ENCODE peak calls at places on chromosomes 5 and 9, in seven cellular contexts. One of them, this sample, is unnamed. For H3K4me1, the result is how much of the 10 kb centered on the place peaks cover.

GRCh38 chr5:158716668-158717067 is 383.0 kb downstream of the EBF1 start:
- DNase-seq in HepG2: no peak
- DNase-seq in SK-N-SH: no peak
- DNase-seq in fibroblast of lung: no peak
- DNase-seq in neuronal stem cell: no peak
- DNase-seq in neural progenitor cell: peak
- DNase-seq in GM12878: no peak
- DNase-seq in this sample: no peak

GRCh38 chr5:159916841-159917761 is 819 bp downstream of the ADRA1B start:
- DNase-seq in fibroblast of lung: no peak
- DNase-seq in SK-N-SH: no peak
- DNase-seq in neuronal stem cell: no peak
- DNase-seq in HepG2: no peak
- DNase-seq in GM12878: no peak
- DNase-seq in neural progenitor cell: peak
- DNase-seq in this sample: no peak

GRCh38 chr5:35478856-35479682 is 138.6 kb upstream of the SPEF2 start:
- DNase-seq in SK-N-SH: no peak
- DNase-seq in GM12878: no peak
- DNase-seq in neuronal stem cell: no peak
- DNase-seq in neural progenitor cell: no peak
- DNase-seq in HepG2: peak
- DNase-seq in fibroblast of lung: peak
- DNase-seq in this sample: no peak

GRCh38 chr9:93962041-93962440 is 6.9 kb upstream of the BARX1 start:
- DNase-seq in neural progenitor cell: no peak
- DNase-seq in neuronal stem cell: no peak
- DNase-seq in GM12878: no peak
- DNase-seq in fibroblast of lung: no peak
- DNase-seq in SK-N-SH: no peak
- DNase-seq in HepG2: no peak
- DNase-seq in this sample: no peak

GRCh38 chr5:5179597-5179996 is 39.5 kb downstream of the ADAMTS16 start:
- DNase-seq in SK-N-SH: no peak
- DNase-seq in GM12878: no peak
- DNase-seq in neuronal stem cell: no peak
- DNase-seq in HepG2: no peak
- DNase-seq in neural progenitor cell: peak
- DNase-seq in fibroblast of lung: no peak
- DNase-seq in this sample: no peak

GRCh38 chr5:15353086-15353645 is 146.8 kb upstream of the FBXL7 start:
- DNase-seq in neural progenitor cell: no peak
- DNase-seq in neuronal stem cell: no peak
- DNase-seq in GM12878: no peak
- DNase-seq in HepG2: no peak
- DNase-seq in fibroblast of lung: no peak
- DNase-seq in SK-N-SH: no peak
- DNase-seq in this sample: no peak

GRCh38 chr9:2319421-2319820 is 302.2 kb upstream of the VLDLR start:
- DNase-seq in neural progenitor cell: no peak
- DNase-seq in GM12878: no peak
- DNase-seq in HepG2: no peak
- DNase-seq in SK-N-SH: no peak
- DNase-seq in neuronal stem cell: no peak
- DNase-seq in fibroblast of lung: no peak
- DNase-seq in this sample: no peak

GRCh38 chr5:36346891-36347290 is 45.2 kb upstream of the RANBP3L start:
- DNase-seq in neuronal stem cell: no peak
- DNase-seq in SK-N-SH: no peak
- DNase-seq in GM12878: no peak
- DNase-seq in neural progenitor cell: no peak
- DNase-seq in HepG2: no peak
- DNase-seq in fibroblast of lung: no peak
- DNase-seq in this sample: no peak

GRCh38 chr5:149464796-149465489 is 85.9 kb upstream of the IL17B start:
- DNase-seq in neuronal stem cell: no peak
- DNase-seq in HepG2: no peak
- DNase-seq in GM12878: no peak
- DNase-seq in SK-N-SH: no peak
- DNase-seq in neural progenitor cell: no peak
- DNase-seq in fibroblast of lung: peak
- DNase-seq in this sample: no peak

GRCh38 chr9:110025551-110026170 is 182.3 kb downstream of the C9orf152 start:
- DNase-seq in neuronal stem cell: no peak
- DNase-seq in HepG2: no peak
- DNase-seq in fibroblast of lung: peak
- DNase-seq in GM12878: no peak
- DNase-seq in neural progenitor cell: no peak
- DNase-seq in SK-N-SH: no peak
- DNase-seq in this sample: no peak

GRCh38 chr9:87795178-87795577 is 69.3 kb downstream of the CTSL start:
- DNase-seq in neural progenitor cell: no peak
- DNase-seq in SK-N-SH: no peak
- DNase-seq in fibroblast of lung: no peak
- DNase-seq in HepG2: no peak
- DNase-seq in GM12878: no peak
- DNase-seq in neuronal stem cell: no peak
- DNase-seq in this sample: no peak

GRCh38 chr5:139390639-139391569 is 1.2 kb upstream of the MZB1 start:
- DNase-seq in GM12878: no peak
- DNase-seq in fibroblast of lung: no peak
- DNase-seq in HepG2: no peak
- DNase-seq in neuronal stem cell: no peak
- DNase-seq in neural progenitor cell: no peak
- DNase-seq in SK-N-SH: no peak
- DNase-seq in this sample: no peak

GRCh38 chr5:56658972-56659371 is 156.4 kb upstream of the MAP3K1 start:
- DNase-seq in GM12878: no peak
- DNase-seq in fibroblast of lung: no peak
- DNase-seq in HepG2: no peak
- DNase-seq in neural progenitor cell: no peak
- DNase-seq in SK-N-SH: no peak
- DNase-seq in neuronal stem cell: no peak
- DNase-seq in this sample: no peak

GRCh38 chr9:89929721-89930480 is 325.1 kb downstream of the GADD45G start:
- DNase-seq in neuronal stem cell: no peak
- DNase-seq in SK-N-SH: peak
- DNase-seq in GM12878: no peak
- DNase-seq in neural progenitor cell: no peak
- DNase-seq in fibroblast of lung: peak
- DNase-seq in HepG2: no peak
- DNase-seq in this sample: no peak

GRCh38 chr9:92650839-92651621 is 18.9 kb downstream of the IPPK start:
- DNase-seq in neuronal stem cell: no peak
- DNase-seq in HepG2: no peak
- DNase-seq in SK-N-SH: peak
- DNase-seq in neural progenitor cell: no peak
- DNase-seq in GM12878: no peak
- DNase-seq in fibroblast of lung: peak
- DNase-seq in this sample: no peak

GRCh38 chr5:38751103-38751502 is 94.7 kb upstream of the OSMR start:
- DNase-seq in GM12878: no peak
- DNase-seq in SK-N-SH: no peak
- DNase-seq in fibroblast of lung: no peak
- DNase-seq in neuronal stem cell: no peak
- DNase-seq in HepG2: no peak
- DNase-seq in neural progenitor cell: no peak
- DNase-seq in this sample: peak

GRCh38 chr9:18320046-18320445 is 153.9 kb upstream of the ADAMTSL1 start:
- DNase-seq in HepG2: no peak
- DNase-seq in GM12878: no peak
- DNase-seq in fibroblast of lung: peak
- DNase-seq in SK-N-SH: no peak
- DNase-seq in neural progenitor cell: no peak
- DNase-seq in neuronal stem cell: no peak
- DNase-seq in this sample: no peak

GRCh38 chr5:74631088-74631960 is 9.2 kb downstream of the ENC1 start:
- DNase-seq in GM12878: peak
- DNase-seq in HepG2: no peak
- DNase-seq in neuronal stem cell: no peak
- DNase-seq in neural progenitor cell: peak
- DNase-seq in fibroblast of lung: peak
- DNase-seq in SK-N-SH: no peak
- DNase-seq in this sample: peak

GRCh38 chr5:92704590-92704989 is 876.4 kb downstream of the NR2F1-AS1 start:
- DNase-seq in GM12878: no peak
- DNase-seq in neural progenitor cell: no peak
- DNase-seq in SK-N-SH: no peak
- DNase-seq in neuronal stem cell: no peak
- DNase-seq in fibroblast of lung: peak
- DNase-seq in HepG2: no peak
- DNase-seq in this sample: no peak

DNA sequence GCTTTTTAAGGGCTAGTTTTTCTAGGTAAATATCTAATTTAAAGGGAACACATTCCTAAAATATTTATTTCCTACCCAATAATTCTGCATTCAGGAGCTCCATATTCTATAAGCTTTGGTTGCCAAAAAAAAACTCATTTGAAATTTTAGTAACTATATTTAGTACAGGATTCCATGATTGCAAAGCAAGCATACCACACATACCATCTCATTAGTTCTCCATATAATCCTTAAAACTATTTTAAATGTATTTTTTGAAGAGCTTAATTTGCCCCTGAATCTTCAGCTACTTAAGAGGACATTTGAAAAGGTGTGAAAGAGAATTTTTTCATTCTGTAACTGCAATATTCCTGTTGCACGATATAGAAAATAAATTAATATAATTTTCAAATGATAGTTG is 877.0 kb downstream of the NR2F1-AS1 start:
- DNase-seq in HepG2: no peak
- DNase-seq in fibroblast of lung: peak
- DNase-seq in SK-N-SH: no peak
- DNase-seq in neuronal stem cell: no peak
- DNase-seq in neural progenitor cell: no peak
- DNase-seq in GM12878: no peak
- DNase-seq in this sample: no peak
- H3K4me2 ChIP-seq in HepG2: no peak
- H3K4me2 ChIP-seq in fibroblast of lung: no peak
- H3K4me2 ChIP-seq in SK-N-SH: no peak
- H3K4me2 ChIP-seq in neuronal stem cell: no peak
- H3K4me2 ChIP-seq in neural progenitor cell: no peak
- H3K4me2 ChIP-seq in GM12878: no peak
- H3K4me2 ChIP-seq in this sample: no peak

GRCh38 chr5:112684737-112685136 is 52.9 kb upstream of the APC start:
- DNase-seq in SK-N-SH: no peak
- DNase-seq in GM12878: no peak
- DNase-seq in neuronal stem cell: no peak
- DNase-seq in HepG2: no peak
- DNase-seq in neural progenitor cell: no peak
- DNase-seq in fibroblast of lung: peak
- DNase-seq in this sample: peak
- H3K9ac ChIP-seq in SK-N-SH: peak
- H3K9ac ChIP-seq in GM12878: no peak
- H3K9ac ChIP-seq in neuronal stem cell: no peak
- H3K9ac ChIP-seq in HepG2: no peak
- H3K9ac ChIP-seq in neural progenitor cell: no peak
- H3K9ac ChIP-seq in fibroblast of lung: no peak
- H3K9ac ChIP-seq in this sample: peak

GRCh38 chr9:12996971-12997370 is 222.2 kb downstream of the LURAP1L start:
- DNase-seq in HepG2: no peak
- DNase-seq in neuronal stem cell: no peak
- DNase-seq in SK-N-SH: no peak
- DNase-seq in GM12878: no peak
- DNase-seq in fibroblast of lung: peak
- DNase-seq in neural progenitor cell: no peak
- DNase-seq in this sample: no peak
- H3K4me1 ChIP-seq in HepG2: under half
- H3K4me1 ChIP-seq in neuronal stem cell: under half
- H3K4me1 ChIP-seq in SK-N-SH: under half
- H3K4me1 ChIP-seq in GM12878: under half
- H3K4me1 ChIP-seq in fibroblast of lung: under half
- H3K4me1 ChIP-seq in neural progenitor cell: under half
- H3K4me1 ChIP-seq in this sample: under half

DNA sequence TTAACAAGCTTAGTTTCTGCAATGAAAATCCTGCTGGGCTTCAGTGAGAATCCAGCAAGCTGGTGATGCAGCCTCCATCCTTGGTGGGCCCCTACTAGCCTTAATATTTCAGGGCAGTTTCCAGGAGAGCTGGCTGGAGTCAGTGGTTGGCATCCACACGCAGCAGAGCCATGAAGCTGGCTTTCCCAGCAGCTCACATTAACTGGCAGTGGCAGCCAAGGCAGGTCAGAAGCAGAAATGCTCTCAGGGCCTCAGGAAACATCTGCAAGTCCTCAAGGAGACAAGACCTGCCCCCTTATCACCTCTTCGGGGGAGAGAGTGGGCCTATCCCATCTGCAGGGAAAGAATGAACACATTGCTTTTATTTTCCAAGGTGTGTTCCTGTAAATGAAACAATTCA is 20.7 kb upstream of the MEGF9 start:
- DNase-seq in neural progenitor cell: no peak
- DNase-seq in HepG2: no peak
- DNase-seq in fibroblast of lung: no peak
- DNase-seq in GM12878: no peak
- DNase-seq in neuronal stem cell: no peak
- DNase-seq in SK-N-SH: no peak
- DNase-seq in this sample: peak
- H3K4me2 ChIP-seq in neural progenitor cell: no peak
- H3K4me2 ChIP-seq in HepG2: peak
- H3K4me2 ChIP-seq in fibroblast of lung: peak
- H3K4me2 ChIP-seq in GM12878: no peak
- H3K4me2 ChIP-seq in neuronal stem cell: no peak
- H3K4me2 ChIP-seq in SK-N-SH: no peak
- H3K4me2 ChIP-seq in this sample: peak

DNA sequence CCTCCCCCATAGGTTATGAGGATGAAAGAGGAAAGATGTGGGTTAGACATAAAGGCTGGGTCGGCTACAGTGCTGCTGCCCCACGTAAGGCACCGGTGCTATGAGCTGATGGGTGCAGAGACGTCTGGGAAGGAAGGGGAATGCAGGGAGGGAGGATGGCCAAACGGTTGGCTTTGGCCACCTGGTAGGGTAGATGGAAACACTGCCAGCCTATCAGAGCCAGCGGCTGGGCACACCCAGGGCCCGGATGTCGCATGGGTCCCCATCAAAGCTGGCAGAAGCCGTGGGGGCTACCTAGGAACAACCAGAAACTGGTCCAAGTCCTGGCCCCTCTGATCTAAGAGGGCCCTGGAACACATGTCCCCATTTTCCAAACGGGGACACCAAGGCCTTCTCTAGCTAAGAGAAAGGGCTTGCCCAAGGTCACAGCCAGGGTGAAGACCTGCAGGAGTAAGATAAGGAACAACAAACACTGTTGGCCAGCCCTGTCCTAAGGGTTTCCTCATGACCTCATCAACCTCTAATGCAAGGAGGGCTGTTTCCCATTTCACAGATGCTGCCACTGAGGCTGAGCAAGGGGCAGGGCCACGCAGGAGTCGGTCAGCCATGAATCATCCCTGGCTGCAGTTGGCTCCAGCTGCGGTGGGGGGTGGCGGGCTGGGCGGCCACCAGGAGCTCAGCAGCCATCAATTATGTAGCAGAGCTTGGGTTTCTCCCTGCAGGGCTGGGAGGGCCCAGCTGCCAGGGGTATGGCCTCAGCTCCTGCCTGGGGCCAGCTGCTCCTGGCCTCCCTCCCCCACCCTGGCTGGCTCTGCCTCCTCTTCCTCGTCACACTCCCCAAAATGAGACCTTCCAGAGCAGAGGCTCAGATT is 4.9 kb downstream of the SH3GLB2 start:
- DNase-seq in GM12878: no peak
- DNase-seq in HepG2: no peak
- DNase-seq in fibroblast of lung: peak
- DNase-seq in neural progenitor cell: peak
- DNase-seq in SK-N-SH: peak
- DNase-seq in neuronal stem cell: no peak
- DNase-seq in this sample: no peak
- H3K9ac ChIP-seq in GM12878: no peak
- H3K9ac ChIP-seq in HepG2: no peak
- H3K9ac ChIP-seq in fibroblast of lung: no peak
- H3K9ac ChIP-seq in neural progenitor cell: no peak
- H3K9ac ChIP-seq in SK-N-SH: no peak
- H3K9ac ChIP-seq in neuronal stem cell: peak
- H3K9ac ChIP-seq in this sample: no peak

GRCh38 chr5:83921794-83922193 is 201.1 kb upstream of the HAPLN1 start:
- DNase-seq in neural progenitor cell: no peak
- DNase-seq in fibroblast of lung: peak
- DNase-seq in HepG2: no peak
- DNase-seq in neuronal stem cell: no peak
- DNase-seq in GM12878: no peak
- DNase-seq in SK-N-SH: no peak
- DNase-seq in this sample: no peak
- H3K4me1 ChIP-seq in neural progenitor cell: under half
- H3K4me1 ChIP-seq in fibroblast of lung: under half
- H3K4me1 ChIP-seq in HepG2: under half
- H3K4me1 ChIP-seq in neuronal stem cell: under half
- H3K4me1 ChIP-seq in GM12878: under half
- H3K4me1 ChIP-seq in SK-N-SH: under half
- H3K4me1 ChIP-seq in this sample: under half